ENCODE peak calls at places on chromosomes 7 and 10, in eight cellular contexts. Y, O, R, F, X, N, Z and C are unnamed samples.

GRCh38 chr7:149750122-149750845 is 23.1 kb downstream of the ZNF467 start:
- DNase-seq in R (no peak), F (no peak), O (no peak), X (no peak), Z (no peak), Y (no peak), N (no peak), C (no peak)

GRCh38 chr10:44071479-44071878 is 313.4 kb downstream of the CXCL12 start:
- DNase-seq in R (no peak), X (no peak), F (no peak), O (no peak), Y (peak; percentile 75), Z (no peak), N (peak; percentile 13), C (no peak)

GRCh38 chr7:158495780-158496179 is 91.8 kb downstream of the PTPRN2 start:
- DNase-seq in O (no peak), F (peak; percentile 23), R (no peak), Y (no peak), N (peak; percentile 10), X (no peak), Z (peak; percentile 59), C (no peak)

GRCh38 chr7:80215734-80216133 is 81.1 kb downstream of the GNAI1 start:
- DNase-seq in O (no peak), Y (no peak), N (no peak), X (no peak), F (no peak), R (no peak), Z (no peak), C (no peak)

GRCh38 chr7:81232084-81232799 is 313.4 kb upstream of the SEMA3C start:
- DNase-seq in F (no peak), O (no peak), R (no peak), Y (no peak), Z (no peak), X (no peak), N (no peak), C (peak; percentile 65)

GRCh38 chr7:41709621-41710020 is 6.7 kb upstream of the INHBA start:
- DNase-seq in Z (no peak), X (peak; percentile 62), R (peak; percentile 98), N (peak; percentile 73), Y (peak; percentile 98), F (no peak), O (no peak), C (no peak)

GRCh38 chr7:45593877-45594276 is 19.7 kb downstream of the ADCY1 start:
- DNase-seq in X (no peak), R (no peak), Z (no peak), Y (no peak), N (no peak), F (no peak), O (no peak), C (no peak)

GRCh38 chr10:114724295-114724694 is 66.2 kb upstream of the ABLIM1 start:
- DNase-seq in N (no peak), Z (no peak), O (no peak), R (no peak), F (no peak), X (peak; percentile 85), Y (no peak), C (no peak)

GRCh38 chr7:128010392-128011078 is 20.7 kb downstream of the LRRC4 start:
- DNase-seq in Z (no peak), F (no peak), X (no peak), O (no peak), R (no peak), Y (no peak), N (no peak), C (no peak)

GRCh38 chr10:126042906-126043305 is 146.5 kb downstream of the FANK1 start:
- DNase-seq in Y (no peak), X (no peak), R (no peak), Z (no peak), O (no peak), F (no peak), N (no peak), C (no peak)

GRCh38 chr10:63700209-63700934 is 179.2 kb downstream of the REEP3 start:
- DNase-seq in F (no peak), Y (peak; percentile 99), R (peak; percentile 98), Z (no peak), X (peak; percentile 98), O (peak; percentile 80), N (peak; percentile 98), C (no peak)

GRCh38 chr10:115844592-115844991 is 428.4 kb downstream of the GFRA1 start:
- DNase-seq in O (no peak), R (no peak), Y (peak; percentile 54), X (no peak), F (no peak), N (peak; percentile 54), Z (no peak), C (no peak)

GRCh38 chr7:139737221-139738100 is 40.3 kb downstream of the HIPK2 start:
- DNase-seq in Z (no peak), Y (no peak), X (no peak), F (no peak), O (no peak), N (no peak), R (no peak), C (peak; percentile 64)

GRCh38 chr7:4074407-4074806 is 607.7 kb upstream of the FOXK1 start:
- DNase-seq in N (no peak), O (no peak), Y (no peak), R (no peak), X (no peak), Z (no peak), F (no peak), C (no peak)

GRCh38 chr10:52287853-52288252 is 26.2 kb upstream of the DKK1 start:
- DNase-seq in F (no peak), R (no peak), Y (no peak), X (no peak), O (no peak), N (no peak), Z (no peak), C (no peak)

GRCh38 chr7:80184693-80185092 is 50.1 kb downstream of the GNAI1 start:
- DNase-seq in N (no peak), O (no peak), F (no peak), X (no peak), R (no peak), Z (no peak), Y (no peak), C (no peak)

GRCh38 chr10:126917975-126918908 is 13.0 kb downstream of the DOCK1 start:
- DNase-seq in Y (no peak), X (no peak), Z (no peak), N (no peak), O (no peak), R (no peak), F (no peak), C (no peak)

DNA sequence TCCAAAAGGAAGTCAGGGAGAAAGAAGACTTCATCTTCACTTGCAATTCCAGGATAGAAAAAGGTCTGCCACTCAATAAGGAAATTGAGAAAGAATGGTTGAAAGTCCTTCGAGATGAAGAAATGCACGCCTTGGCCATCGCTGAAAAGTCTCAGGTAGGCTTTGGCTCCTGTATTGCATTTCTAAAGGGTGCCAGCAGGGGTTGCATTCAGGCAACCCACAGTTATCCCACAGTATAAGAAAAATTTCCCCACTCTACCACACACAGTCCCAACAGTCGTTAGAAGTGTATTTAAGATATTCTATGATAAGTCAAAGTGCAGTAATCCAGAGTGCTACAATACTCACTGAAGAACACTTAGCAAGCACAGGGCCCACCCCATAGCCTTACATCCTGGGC is 93.4 kb upstream of the FGL2 start:
- DNase-seq in Z (no peak), R (no peak), O (no peak), N (no peak), X (no peak), Y (no peak), F (no peak), C (no peak)
- TF ChIP-seq CTCF in Z (no peak), R (no peak), O (no peak), N (no peak), X (no peak), Y (no peak), F (peak; percentile 20), C (no peak)

DNA sequence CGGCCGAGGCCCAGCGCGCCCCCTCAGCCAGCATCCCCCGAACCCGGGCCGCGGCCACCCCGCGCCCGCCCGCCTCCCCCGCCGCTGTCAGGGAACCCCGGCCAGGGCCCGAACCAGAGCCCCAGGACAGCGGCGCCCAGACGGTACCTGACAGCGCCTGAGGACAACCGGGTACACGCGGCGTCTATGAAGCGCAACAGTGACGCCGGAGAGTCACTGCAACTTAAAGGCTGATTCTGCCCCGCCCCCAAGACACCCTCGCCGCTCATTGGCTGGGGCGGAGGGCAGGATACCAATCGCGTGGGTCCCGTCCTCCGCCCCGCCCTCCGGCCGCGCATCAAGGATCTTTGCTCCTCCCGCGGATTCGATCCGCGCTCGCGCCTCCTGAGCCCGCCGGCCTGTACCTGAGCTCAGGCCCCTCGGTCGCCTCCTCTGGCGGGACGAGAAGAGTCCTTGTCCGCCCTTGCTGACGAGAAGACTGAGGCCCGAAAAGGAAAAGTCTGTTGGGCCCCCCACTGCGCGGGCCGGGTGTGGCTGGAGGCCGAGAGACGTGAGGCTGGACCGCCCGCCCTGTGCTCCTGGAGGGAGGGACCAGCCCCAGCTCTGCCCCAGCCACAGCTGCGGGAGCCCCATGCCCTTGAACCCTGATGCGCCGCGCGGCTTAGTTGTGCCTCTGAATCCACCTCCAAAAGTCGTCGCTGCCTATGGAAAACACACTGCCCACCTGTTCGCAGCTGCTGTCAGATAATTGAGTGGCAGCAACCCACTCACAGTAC is at the start of gene OAT:
- DNase-seq in X (peak; percentile 95), N (peak; percentile 96), F (peak; percentile 95), O (peak; percentile 98), Y (peak; percentile 83), Z (peak; percentile 99), R (peak; percentile 93), C (peak; percentile 94)
- TF ChIP-seq CTCF in X (peak; percentile 7), N (no peak), F (peak; percentile 49), O (no peak), Y (no peak), Z (no peak), R (peak; percentile 36), C (no peak)

GRCh38 chr10:35822316-35822715 is 180.2 kb upstream of the FZD8 start:
- DNase-seq in N (peak; percentile 87), O (peak; percentile 99), F (peak; percentile 5), R (peak; percentile 47), Z (peak; percentile 73), Y (peak; percentile 44), X (peak; percentile 77), C (peak; percentile 95)
- TF ChIP-seq CTCF in N (peak; percentile 58), O (peak; percentile 83), F (peak; percentile 19), R (peak; percentile 54), Z (no peak), Y (no peak), X (peak; percentile 46), C (peak; percentile 19)

GRCh38 chr7:2165610-2166594 is 66.8 kb downstream of the MAD1L1 start:
- DNase-seq in R (no peak), Y (no peak), O (no peak), Z (no peak), F (no peak), N (no peak), X (no peak), C (peak; percentile 66)

GRCh38 chr7:2164646-2165045 is 68.1 kb downstream of the MAD1L1 start:
- DNase-seq in F (no peak), X (no peak), N (no peak), R (no peak), O (no peak), Y (no peak), Z (no peak), C (no peak)

GRCh38 chr7:2166625-2167280 is 66.0 kb downstream of the MAD1L1 start:
- DNase-seq in Z (no peak), O (no peak), X (no peak), R (no peak), Y (no peak), F (no peak), N (no peak), C (peak; percentile 70)

GRCh38 chr7:2164156-2164555 is 68.6 kb downstream of the MAD1L1 start:
- DNase-seq in R (no peak), O (no peak), Z (no peak), Y (no peak), X (no peak), N (no peak), F (no peak), C (no peak)

GRCh38 chr7:2165239-2165609 is 67.5 kb downstream of the MAD1L1 start:
- DNase-seq in X (no peak), Z (no peak), R (no peak), N (no peak), Y (no peak), F (no peak), O (no peak), C (no peak)
- TF ChIP-seq CTCF in X (no peak), Z (no peak), R (no peak), N (no peak), Y (no peak), F (no peak), O (no peak), C (no peak)